ENCODE peak calls at places on chromosomes 6 and 20, in six cellular contexts. V is MV-4-11; Q is cardiac fibroblast; K is central memory CD4-positive, alpha-beta T cell; L is CD4-positive, alpha-beta T cell; J is mesenchymal stem cell. A is an unnamed sample.

GRCh38 chr20:38321959-38322598 is 18.1 kb downstream of the BPI start:
- DNase-seq in J (peak; percentile 72), V (peak; percentile 50), Q (peak; percentile 83), L (no peak), K (no peak), A (no peak)

GRCh38 chr6:134870677-134871498 is 79.0 kb downstream of the ALDH8A1 start:
- DNase-seq in J (peak; percentile 13), Q (peak; percentile 35), K (no peak), V (no peak), L (no peak), A (peak; percentile 84)

GRCh38 chr6:17200395-17200794 is 80.8 kb upstream of the RBM24 start:
- DNase-seq in J (peak; percentile 10), L (no peak), Q (no peak), K (no peak), V (no peak), A (no peak)

GRCh38 chr6:56656466-56656865 is 13.8 kb upstream of the DST start:
- DNase-seq in V (no peak), J (no peak), K (no peak), L (no peak), Q (no peak), A (no peak)

GRCh38 chr20:62651285-62652021 is 9.2 kb downstream of the SLCO4A1 start:
- DNase-seq in K (peak; percentile 90), L (peak; percentile 81), V (peak; percentile 26), J (peak; percentile 19), Q (peak; percentile 61), A (peak; percentile 10)

GRCh38 chr20:9686866-9687265 is 152.0 kb downstream of the PAK5 start:
- DNase-seq in Q (no peak), J (no peak), K (no peak), L (no peak), V (no peak), A (no peak)

GRCh38 chr20:61503106-61503505 is 251.0 kb downstream of the CDH4 start:
- DNase-seq in Q (no peak), J (no peak), K (no peak), L (no peak), V (no peak), A (no peak)

GRCh38 chr20:24934716-24935115 is 14.4 kb upstream of the CST7 start:
- DNase-seq in K (no peak), L (no peak), J (no peak), V (no peak), Q (no peak), A (no peak)

GRCh38 chr6:47476794-47477496 is 644 bp upstream of the CD2AP start:
- DNase-seq in Q (no peak), L (no peak), K (no peak), V (no peak), J (no peak), A (no peak)

GRCh38 chr6:16956371-16956770 is 145.5 kb upstream of the STMND1 start:
- DNase-seq in K (peak; percentile 40), L (no peak), Q (peak; percentile 64), J (no peak), V (no peak), A (peak; percentile 2)

GRCh38 chr20:25356294-25356933 is 34.2 kb downstream of the ABHD12 start:
- DNase-seq in J (no peak), K (no peak), Q (no peak), V (no peak), L (no peak), A (no peak)

GRCh38 chr20:667351-668034 is 8.1 kb downstream of the SCRT2 start:
- DNase-seq in V (peak; percentile 26), J (peak; percentile 43), L (peak; percentile 47), K (peak; percentile 7), Q (peak; percentile 45), A (peak; percentile 18)

GRCh38 chr6:124669713-124670480 is 292.3 kb upstream of the RNF217 start:
- DNase-seq in J (no peak), Q (no peak), L (no peak), K (no peak), V (no peak), A (no peak)

GRCh38 chr20:19975436-19975799 is 41.7 kb upstream of the NAA20 start:
- DNase-seq in V (no peak), K (no peak), Q (peak; percentile 51), L (no peak), J (no peak), A (no peak)

GRCh38 chr6:134619789-134620188 is 301.9 kb upstream of the SGK1 start:
- DNase-seq in J (peak; percentile 84), V (peak; percentile 12), K (no peak), Q (peak; percentile 58), L (no peak), A (no peak)

GRCh38 chr6:108945686-108946158 is 97.5 kb downstream of the ARMC2 start:
- DNase-seq in J (no peak), Q (peak; percentile 92), L (no peak), K (no peak), V (no peak), A (no peak)

GRCh38 chr6:44275749-44276648 is 5.7 kb downstream of the TMEM151B start:
- DNase-seq in Q (no peak), L (no peak), J (no peak), K (peak; percentile 28), V (no peak), A (no peak)

GRCh38 chr6:7203939-7204338 is 96.2 kb downstream of the RREB1 start:
- DNase-seq in J (no peak), V (no peak), Q (no peak), L (no peak), K (no peak), A (no peak)

GRCh38 chr6:22251331-22251730 is 45.5 kb downstream of the PRL start:
- DNase-seq in K (no peak), Q (peak; percentile 58), J (peak; percentile 14), V (no peak), L (no peak), A (no peak)

GRCh38 chr20:23257848-23258746 is 92.5 kb upstream of the NXT1 start:
- DNase-seq in Q (peak; percentile 95), K (no peak), V (peak; percentile 73), L (no peak), J (peak; percentile 93), A (no peak)

GRCh38 chr20:51624157-51624731 is 81.7 kb upstream of the NFATC2 start:
- DNase-seq in Q (peak; percentile 68), K (peak; percentile 33), L (peak; percentile 56), J (peak; percentile 70), V (peak; percentile 54), A (peak; percentile 40)

GRCh38 chr6:137731960-137732616 is 135.0 kb upstream of the TNFAIP3 start:
- DNase-seq in K (no peak), L (no peak), V (peak; percentile 94), Q (peak; percentile 74), J (peak; percentile 69), A (no peak)

GRCh38 chr20:2116170-2116940 is 14.7 kb downstream of the STK35 start:
- DNase-seq in Q (no peak), K (no peak), V (no peak), L (no peak), J (no peak), A (no peak)

GRCh38 chr6:106533079-106533478 is 96.2 kb downstream of the RTN4IP1 start:
- DNase-seq in Q (no peak), J (no peak), L (no peak), K (no peak), V (peak; percentile 69), A (no peak)

GRCh38 chr6:142950291-142950690 is 5.3 kb upstream of the HIVEP2 start:
- DNase-seq in Q (no peak), V (no peak), L (no peak), K (no peak), J (no peak), A (no peak)

GRCh38 chr20:34475979-34476736 is 40.1 kb upstream of the DYNLRB1 start:
- DNase-seq in L (no peak), V (no peak), Q (peak; percentile 44), J (no peak), K (peak; percentile 1), A (no peak)

GRCh38 chr20:38165089-38165965 is at the start of gene TGM2:
- DNase-seq in L (peak; percentile 13), V (peak; percentile 33), Q (peak; percentile 81), J (peak; percentile 82), K (peak; percentile 10), A (no peak)

GRCh38 chr6:170243791-170244291 is 47.0 kb downstream of the DLL1 start:
- DNase-seq in K (no peak), V (no peak), J (no peak), Q (no peak), L (no peak), A (no peak)

GRCh38 chr20:59933849-59934585 is 580 bp upstream of the SYCP2 start:
- DNase-seq in J (peak; percentile 69), K (peak; percentile 74), L (peak; percentile 75), V (no peak), Q (peak; percentile 70), A (peak; percentile 53)

GRCh38 chr6:156991971-156992370 is 214.8 kb downstream of the ARID1B start:
- DNase-seq in K (no peak), V (no peak), Q (no peak), L (no peak), J (no peak), A (no peak)

GRCh38 chr6:159941286-159942113 is 27.4 kb upstream of the IGF2R start:
- DNase-seq in K (peak; percentile 43), Q (peak; percentile 67), L (peak; percentile 5), V (peak; percentile 80), J (no peak), A (peak; percentile 59)

GRCh38 chr6:109595998-109596397 is 95.0 kb downstream of the AK9 start:
- DNase-seq in J (peak; percentile 45), V (peak; percentile 33), L (no peak), Q (peak; percentile 37), K (no peak), A (peak; percentile 78)

GRCh38 chr6:18115356-18115755 is 7.1 kb downstream of the NHLRC1 start:
- DNase-seq in J (no peak), K (peak; percentile 1), V (peak; percentile 91), Q (no peak), L (no peak), A (peak; percentile 78)

GRCh38 chr6:12806811-12807210 is 90.2 kb downstream of the PHACTR1 start:
- DNase-seq in L (no peak), K (no peak), J (no peak), V (no peak), Q (peak; percentile 21), A (no peak)

GRCh38 chr6:116536216-116536621 is 9.3 kb downstream of the TRAPPC3L start:
- DNase-seq in J (peak; percentile 73), Q (peak; percentile 77), L (peak; percentile 5), K (peak; percentile 44), V (peak; percentile 36), A (peak; percentile 59)

GRCh38 chr6:26122402-26122792 is 35.2 kb downstream of the HFE start:
- DNase-seq in K (no peak), J (peak; percentile 85), V (no peak), L (no peak), Q (peak; percentile 46), A (no peak)

GRCh38 chr20:6566821-6567220 is 200.7 kb upstream of the BMP2 start:
- DNase-seq in Q (peak; percentile 72), L (no peak), V (peak; percentile 88), K (no peak), J (peak; percentile 86), A (no peak)

GRCh38 chr6:133945158-133945557 is 7.9 kb upstream of the TBPL1 start:
- DNase-seq in K (no peak), J (peak; percentile 28), V (no peak), L (no peak), Q (peak; percentile 19), A (no peak)

A was measured in Jurkat, Clone E6-1.